ENCODE peak calls at places on chromosomes 13 and 19, in eight cellular contexts. One of them, this sample, is unnamed.

GRCh38 chr13:31172001-31172400 is 10.3 kb upstream of the HSPH1 start:
- DNase-seq in psoas muscle: no peak
- DNase-seq in mammary epithelial cell: peak; percentile 70
- DNase-seq in heart left ventricle: no peak
- DNase-seq in fibroblast of lung: peak; percentile 59
- DNase-seq in cardiac muscle cell: no peak
- DNase-seq in brain microvascular endothelial cell: peak; percentile 16
- DNase-seq in body of pancreas: no peak
- DNase-seq in this sample: no peak

GRCh38 chr13:75830842-75831241 is 194.7 kb downstream of the LMO7 start:
- DNase-seq in psoas muscle: no peak
- DNase-seq in mammary epithelial cell: peak; percentile 41
- DNase-seq in heart left ventricle: no peak
- DNase-seq in fibroblast of lung: peak; percentile 81
- DNase-seq in cardiac muscle cell: no peak
- DNase-seq in brain microvascular endothelial cell: no peak
- DNase-seq in body of pancreas: no peak
- DNase-seq in this sample: no peak

GRCh38 chr19:3655402-3656072 is 28.9 kb upstream of the CACTIN start:
- DNase-seq in psoas muscle: no peak
- DNase-seq in mammary epithelial cell: peak; percentile 12
- DNase-seq in heart left ventricle: no peak
- DNase-seq in fibroblast of lung: peak; percentile 96
- DNase-seq in cardiac muscle cell: no peak
- DNase-seq in brain microvascular endothelial cell: peak; percentile 89
- DNase-seq in body of pancreas: no peak
- DNase-seq in this sample: no peak

GRCh38 chr19:7509625-7510024 is 6.3 kb upstream of the ZNF358 start:
- DNase-seq in psoas muscle: no peak
- DNase-seq in mammary epithelial cell: no peak
- DNase-seq in heart left ventricle: no peak
- DNase-seq in fibroblast of lung: no peak
- DNase-seq in cardiac muscle cell: peak; percentile 69
- DNase-seq in brain microvascular endothelial cell: no peak
- DNase-seq in body of pancreas: no peak
- DNase-seq in this sample: no peak

GRCh38 chr19:18274776-18275356 is 614 bp upstream of the IQCN start:
- DNase-seq in psoas muscle: peak; percentile 95
- DNase-seq in mammary epithelial cell: peak; percentile 86
- DNase-seq in heart left ventricle: peak; percentile 88
- DNase-seq in fibroblast of lung: peak; percentile 86
- DNase-seq in cardiac muscle cell: no peak
- DNase-seq in brain microvascular endothelial cell: peak; percentile 76
- DNase-seq in body of pancreas: peak; percentile 91
- DNase-seq in this sample: peak; percentile 94

GRCh38 chr19:44548736-44549135 is 19.3 kb upstream of the CEACAM20 start:
- DNase-seq in psoas muscle: no peak
- DNase-seq in mammary epithelial cell: peak; percentile 62
- DNase-seq in heart left ventricle: no peak
- DNase-seq in fibroblast of lung: peak; percentile 72
- DNase-seq in cardiac muscle cell: no peak
- DNase-seq in brain microvascular endothelial cell: peak; percentile 34
- DNase-seq in body of pancreas: no peak
- DNase-seq in this sample: no peak

GRCh38 chr19:1618157-1619093 is 13.2 kb upstream of the UQCR11 start:
- DNase-seq in psoas muscle: no peak
- DNase-seq in mammary epithelial cell: peak; percentile 24
- DNase-seq in heart left ventricle: no peak
- DNase-seq in fibroblast of lung: no peak
- DNase-seq in cardiac muscle cell: peak; percentile 26
- DNase-seq in brain microvascular endothelial cell: no peak
- DNase-seq in body of pancreas: peak; percentile 58
- DNase-seq in this sample: no peak

GRCh38 chr13:75151081-75151643 is 330.8 kb downstream of the TBC1D4 start:
- DNase-seq in psoas muscle: no peak
- DNase-seq in mammary epithelial cell: no peak
- DNase-seq in heart left ventricle: no peak
- DNase-seq in fibroblast of lung: peak; percentile 76
- DNase-seq in cardiac muscle cell: no peak
- DNase-seq in brain microvascular endothelial cell: peak; percentile 89
- DNase-seq in body of pancreas: no peak
- DNase-seq in this sample: no peak

GRCh38 chr13:50484472-50485113 is 358.9 kb downstream of the DLEU7 start:
- DNase-seq in psoas muscle: no peak
- DNase-seq in mammary epithelial cell: peak; percentile 51
- DNase-seq in heart left ventricle: no peak
- DNase-seq in fibroblast of lung: peak; percentile 12
- DNase-seq in cardiac muscle cell: no peak
- DNase-seq in brain microvascular endothelial cell: peak; percentile 6
- DNase-seq in body of pancreas: no peak
- DNase-seq in this sample: no peak

GRCh38 chr13:50481936-50482335 is 361.6 kb downstream of the DLEU7 start:
- DNase-seq in psoas muscle: no peak
- DNase-seq in mammary epithelial cell: no peak
- DNase-seq in heart left ventricle: no peak
- DNase-seq in fibroblast of lung: no peak
- DNase-seq in cardiac muscle cell: no peak
- DNase-seq in brain microvascular endothelial cell: no peak
- DNase-seq in body of pancreas: no peak
- DNase-seq in this sample: no peak

GRCh38 chr13:50483416-50483815 is 360.1 kb downstream of the DLEU7 start:
- DNase-seq in psoas muscle: no peak
- DNase-seq in mammary epithelial cell: no peak
- DNase-seq in heart left ventricle: no peak
- DNase-seq in fibroblast of lung: no peak
- DNase-seq in cardiac muscle cell: no peak
- DNase-seq in brain microvascular endothelial cell: no peak
- DNase-seq in body of pancreas: no peak
- DNase-seq in this sample: no peak

DNA sequence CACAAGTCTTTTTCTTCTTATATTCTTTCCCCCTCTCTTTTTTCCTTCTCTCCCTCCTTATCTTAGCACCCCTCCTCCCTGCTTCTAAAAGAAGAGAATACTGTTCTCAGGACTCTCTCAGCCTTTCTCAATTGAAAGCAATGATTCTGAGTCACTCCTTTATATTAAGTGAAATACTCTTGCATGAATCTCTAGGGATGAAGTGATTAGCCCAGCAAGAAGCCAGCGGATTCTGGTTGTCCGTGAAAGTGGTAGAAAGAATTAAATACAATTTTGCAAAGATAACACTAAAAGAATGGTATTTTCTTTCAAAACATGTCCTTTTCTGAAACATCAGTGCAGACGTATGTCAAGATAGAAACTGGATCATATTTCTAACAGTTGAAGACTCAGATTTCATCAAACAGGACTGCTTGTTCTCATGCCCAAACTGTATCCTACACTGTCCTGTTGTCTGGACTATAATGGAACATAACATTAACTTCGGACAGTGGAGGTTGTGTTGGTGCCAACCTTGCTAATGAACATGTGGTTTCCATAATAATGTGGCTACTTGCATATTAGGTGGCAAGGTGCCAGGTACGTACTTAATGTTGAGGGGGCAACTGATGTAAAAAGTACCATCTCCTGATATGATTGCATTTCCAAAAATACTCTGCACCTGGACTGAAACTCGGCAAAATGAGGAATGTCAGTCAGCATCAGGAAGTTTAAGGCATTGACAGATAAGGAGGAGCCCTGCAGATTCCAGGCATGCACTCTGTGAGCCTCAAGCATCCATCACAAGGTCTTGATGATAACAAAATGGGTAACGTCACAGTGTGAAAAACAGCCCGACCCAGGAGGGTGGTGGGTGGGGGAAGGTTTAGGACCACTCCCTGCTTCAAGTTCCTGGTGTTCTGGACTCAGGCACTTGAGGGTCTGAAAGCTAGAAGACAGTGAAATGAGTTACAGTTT is 357.2 kb downstream of the DLEU7 start:
- DNase-seq in psoas muscle: no peak
- DNase-seq in mammary epithelial cell: no peak
- DNase-seq in heart left ventricle: no peak
- DNase-seq in fibroblast of lung: peak; percentile 44
- DNase-seq in cardiac muscle cell: peak; percentile 9
- DNase-seq in brain microvascular endothelial cell: peak; percentile 81
- DNase-seq in body of pancreas: no peak
- DNase-seq in this sample: no peak
- H3K27ac ChIP-seq in psoas muscle: peak overlapping the region; percentile 11
- H3K27ac ChIP-seq in mammary epithelial cell: no peak overlapping the region
- H3K27ac ChIP-seq in heart left ventricle: no peak overlapping the region
- H3K27ac ChIP-seq in fibroblast of lung: no peak overlapping the region
- H3K27ac ChIP-seq in cardiac muscle cell: no peak overlapping the region
- H3K27ac ChIP-seq in brain microvascular endothelial cell: peak overlapping the region; percentile 48
- H3K27ac ChIP-seq in body of pancreas: no peak overlapping the region
- H3K27ac ChIP-seq in this sample: no peak overlapping the region

GRCh38 chr13:43003010-43003409 is 11.0 kb upstream of the EPSTI1 start:
- DNase-seq in psoas muscle: no peak
- DNase-seq in mammary epithelial cell: peak; percentile 89
- DNase-seq in heart left ventricle: no peak
- DNase-seq in fibroblast of lung: peak; percentile 53
- DNase-seq in cardiac muscle cell: no peak
- DNase-seq in brain microvascular endothelial cell: no peak
- DNase-seq in body of pancreas: no peak
- DNase-seq in this sample: no peak

GRCh38 chr13:43008591-43008990 is 14.8 kb upstream of the DNAJC15 start:
- DNase-seq in psoas muscle: no peak
- DNase-seq in mammary epithelial cell: no peak
- DNase-seq in heart left ventricle: no peak
- DNase-seq in fibroblast of lung: peak; percentile 33
- DNase-seq in cardiac muscle cell: no peak
- DNase-seq in brain microvascular endothelial cell: no peak
- DNase-seq in body of pancreas: no peak
- DNase-seq in this sample: no peak

GRCh38 chr13:43003729-43004128 is 11.7 kb upstream of the EPSTI1 start:
- DNase-seq in psoas muscle: no peak
- DNase-seq in mammary epithelial cell: no peak
- DNase-seq in heart left ventricle: no peak
- DNase-seq in fibroblast of lung: no peak
- DNase-seq in cardiac muscle cell: no peak
- DNase-seq in brain microvascular endothelial cell: no peak
- DNase-seq in body of pancreas: no peak
- DNase-seq in this sample: no peak

GRCh38 chr13:43006893-43007631 is 15.0 kb upstream of the EPSTI1 start:
- DNase-seq in psoas muscle: no peak
- DNase-seq in mammary epithelial cell: peak; percentile 42
- DNase-seq in heart left ventricle: no peak
- DNase-seq in fibroblast of lung: peak; percentile 81
- DNase-seq in cardiac muscle cell: no peak
- DNase-seq in brain microvascular endothelial cell: no peak
- DNase-seq in body of pancreas: no peak
- DNase-seq in this sample: no peak

DNA sequence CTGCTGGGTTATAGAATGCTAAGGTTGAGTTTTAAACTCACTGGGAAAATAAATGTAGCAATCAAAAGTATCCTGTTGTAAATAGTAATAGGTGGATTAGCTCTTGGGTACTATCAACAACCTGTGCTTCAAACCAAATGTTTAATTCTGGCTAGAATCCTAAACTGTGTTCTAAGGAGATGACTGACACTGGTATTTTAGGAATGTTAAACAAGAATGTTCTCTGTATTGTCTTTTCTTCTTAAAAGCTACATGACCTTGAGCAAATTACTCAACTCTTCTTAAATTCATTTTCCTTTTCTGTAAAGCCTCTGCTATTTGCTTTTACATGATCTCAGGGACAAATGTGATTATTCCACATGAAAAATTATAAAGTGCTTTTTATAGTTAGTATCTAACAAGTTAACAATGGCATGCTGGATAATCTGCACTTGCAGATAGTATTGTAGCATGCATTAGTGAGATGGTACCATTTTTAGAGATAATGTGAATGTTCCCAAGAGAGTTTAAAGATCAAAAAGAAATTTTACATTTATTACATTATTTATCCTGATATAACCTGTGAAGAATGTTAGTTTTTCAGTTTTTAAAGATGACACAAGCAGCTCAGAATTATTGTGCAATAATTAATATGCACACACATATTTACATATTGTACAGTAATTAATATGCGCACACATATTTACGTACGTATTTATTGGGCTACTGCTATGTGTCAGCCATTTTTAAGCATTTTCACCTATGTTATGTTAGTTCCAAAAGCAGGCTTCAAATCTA is 13.6 kb upstream of the EPSTI1 start:
- DNase-seq in psoas muscle: no peak
- DNase-seq in mammary epithelial cell: no peak
- DNase-seq in heart left ventricle: no peak
- DNase-seq in fibroblast of lung: peak; percentile 66
- DNase-seq in cardiac muscle cell: peak; percentile 36
- DNase-seq in brain microvascular endothelial cell: no peak
- DNase-seq in body of pancreas: no peak
- DNase-seq in this sample: no peak
- H3K27ac ChIP-seq in psoas muscle: no peak overlapping the region
- H3K27ac ChIP-seq in mammary epithelial cell: no peak overlapping the region
- H3K27ac ChIP-seq in heart left ventricle: no peak overlapping the region
- H3K27ac ChIP-seq in fibroblast of lung: no peak overlapping the region
- H3K27ac ChIP-seq in cardiac muscle cell: peak overlapping the region; percentile 80
- H3K27ac ChIP-seq in brain microvascular endothelial cell: peak overlapping the region; percentile 46
- H3K27ac ChIP-seq in body of pancreas: peak overlapping the region; percentile 52
- H3K27ac ChIP-seq in this sample: no peak overlapping the region

GRCh38 chr19:40610396-40611064 is 9.4 kb downstream of the LTBP4 start:
- DNase-seq in psoas muscle: peak; percentile 88
- DNase-seq in mammary epithelial cell: peak; percentile 46
- DNase-seq in heart left ventricle: peak; percentile 75
- DNase-seq in fibroblast of lung: no peak
- DNase-seq in cardiac muscle cell: no peak
- DNase-seq in brain microvascular endothelial cell: no peak
- DNase-seq in body of pancreas: peak; percentile 70
- DNase-seq in this sample: peak; percentile 85

GRCh38 chr19:40611096-40611495 is 9.9 kb downstream of the LTBP4 start:
- DNase-seq in psoas muscle: no peak
- DNase-seq in mammary epithelial cell: peak; percentile 73
- DNase-seq in heart left ventricle: no peak
- DNase-seq in fibroblast of lung: no peak
- DNase-seq in cardiac muscle cell: no peak
- DNase-seq in brain microvascular endothelial cell: no peak
- DNase-seq in body of pancreas: no peak
- DNase-seq in this sample: peak; percentile 66

GRCh38 chr19:40613669-40614594 is 12.8 kb downstream of the LTBP4 start:
- DNase-seq in psoas muscle: peak; percentile 80
- DNase-seq in mammary epithelial cell: peak; percentile 61
- DNase-seq in heart left ventricle: peak; percentile 79
- DNase-seq in fibroblast of lung: peak; percentile 89
- DNase-seq in cardiac muscle cell: peak; percentile 80
- DNase-seq in brain microvascular endothelial cell: peak; percentile 85
- DNase-seq in body of pancreas: no peak
- DNase-seq in this sample: peak; percentile 89

GRCh38 chr19:40612831-40613668 is 11.9 kb downstream of the LTBP4 start:
- DNase-seq in psoas muscle: peak; percentile 74
- DNase-seq in mammary epithelial cell: no peak
- DNase-seq in heart left ventricle: no peak
- DNase-seq in fibroblast of lung: peak; percentile 41
- DNase-seq in cardiac muscle cell: peak; percentile 64
- DNase-seq in brain microvascular endothelial cell: peak; percentile 57
- DNase-seq in body of pancreas: no peak
- DNase-seq in this sample: no peak

GRCh38 chr19:40611900-40612698 is 10.9 kb downstream of the LTBP4 start:
- DNase-seq in psoas muscle: no peak
- DNase-seq in mammary epithelial cell: no peak
- DNase-seq in heart left ventricle: no peak
- DNase-seq in fibroblast of lung: no peak
- DNase-seq in cardiac muscle cell: no peak
- DNase-seq in brain microvascular endothelial cell: no peak
- DNase-seq in body of pancreas: no peak
- DNase-seq in this sample: no peak
- H3K27ac ChIP-seq in psoas muscle: no peak overlapping the region
- H3K27ac ChIP-seq in mammary epithelial cell: no peak overlapping the region
- H3K27ac ChIP-seq in heart left ventricle: no peak overlapping the region
- H3K27ac ChIP-seq in fibroblast of lung: no peak overlapping the region
- H3K27ac ChIP-seq in cardiac muscle cell: no peak overlapping the region
- H3K27ac ChIP-seq in brain microvascular endothelial cell: no peak overlapping the region
- H3K27ac ChIP-seq in body of pancreas: no peak overlapping the region
- H3K27ac ChIP-seq in this sample: no peak overlapping the region

GRCh38 chr19:10007366-10007765 is 2.9 kb downstream of the COL5A3 start:
- DNase-seq in psoas muscle: peak; percentile 76
- DNase-seq in mammary epithelial cell: no peak
- DNase-seq in heart left ventricle: peak; percentile 69
- DNase-seq in fibroblast of lung: peak; percentile 6
- DNase-seq in cardiac muscle cell: no peak
- DNase-seq in brain microvascular endothelial cell: no peak
- DNase-seq in body of pancreas: peak; percentile 18
- DNase-seq in this sample: no peak
- H3K27ac ChIP-seq in psoas muscle: peak overlapping the region; percentile 25
- H3K27ac ChIP-seq in mammary epithelial cell: no peak overlapping the region
- H3K27ac ChIP-seq in heart left ventricle: peak overlapping the region; percentile 75
- H3K27ac ChIP-seq in fibroblast of lung: peak overlapping the region; percentile 83
- H3K27ac ChIP-seq in cardiac muscle cell: no peak overlapping the region
- H3K27ac ChIP-seq in brain microvascular endothelial cell: peak overlapping the region; percentile 94
- H3K27ac ChIP-seq in body of pancreas: peak overlapping the region; percentile 49
- H3K27ac ChIP-seq in this sample: no peak overlapping the region

This sample was measured in aorta.